ENCODE peak calls at places on chromosomes 13 and 19, in four cellular contexts. T is K562, V is GM12891, H is GM12878. O is an unnamed sample.

GRCh38 chr19:7456964-7457541 is 31.8 kb downstream of the PEX11G start:
- DNase-seq in T (no peak), V (no peak), H (no peak), O (no peak)

GRCh38 chr19:36573948-36574726 is 1.0 kb upstream of the ZNF529 start:
- DNase-seq in T (peak), V (peak), H (no peak), O (no peak)

GRCh38 chr13:30159446-30159839 is 147.9 kb downstream of the KATNAL1 start:
- DNase-seq in T (no peak), V (no peak), H (no peak), O (no peak)

GRCh38 chr19:13902993-13903555 is 2.8 kb downstream of the BRME1 start:
- DNase-seq in T (no peak), V (no peak), H (no peak), O (peak)

GRCh38 chr13:26811636-26812035 is 51.0 kb upstream of the GPR12 start:
- DNase-seq in T (no peak), V (no peak), H (no peak), O (no peak)

GRCh38 chr13:95540848-95541247 is 11.7 kb upstream of the CLDN10 start:
- DNase-seq in T (no peak), V (no peak), H (no peak), O (no peak)

GRCh38 chr13:32737111-32737571 is 150.9 kb downstream of the PDS5B start:
- DNase-seq in T (no peak), V (no peak), H (peak), O (no peak)

GRCh38 chr19:11171144-11171543 is 15.6 kb upstream of the SPC24 start:
- DNase-seq in T (no peak), V (no peak), H (no peak), O (no peak)

GRCh38 chr19:30049844-30050667 is 108.0 kb downstream of the URI1 start:
- DNase-seq in T (no peak), V (no peak), H (no peak), O (no peak)

GRCh38 chr19:50329146-50329925 is at the start of gene KCNC3:
- DNase-seq in T (peak), V (peak), H (peak), O (peak)

GRCh38 chr19:33047422-33047821 is 17.3 kb downstream of the RHPN2 start:
- DNase-seq in T (peak), V (no peak), H (no peak), O (no peak)

GRCh38 chr13:111153279-111153976 is 38.3 kb downstream of the ARHGEF7 start:
- DNase-seq in T (peak), V (peak), H (no peak), O (peak)

GRCh38 chr13:70518081-70518480 is 409.8 kb upstream of the KLHL1 start:
- DNase-seq in T (no peak), V (no peak), H (no peak), O (no peak)

GRCh38 chr13:93700115-93700514 is 473.5 kb downstream of the GPC6 start:
- DNase-seq in T (no peak), V (no peak), H (no peak), O (no peak)

DNA sequence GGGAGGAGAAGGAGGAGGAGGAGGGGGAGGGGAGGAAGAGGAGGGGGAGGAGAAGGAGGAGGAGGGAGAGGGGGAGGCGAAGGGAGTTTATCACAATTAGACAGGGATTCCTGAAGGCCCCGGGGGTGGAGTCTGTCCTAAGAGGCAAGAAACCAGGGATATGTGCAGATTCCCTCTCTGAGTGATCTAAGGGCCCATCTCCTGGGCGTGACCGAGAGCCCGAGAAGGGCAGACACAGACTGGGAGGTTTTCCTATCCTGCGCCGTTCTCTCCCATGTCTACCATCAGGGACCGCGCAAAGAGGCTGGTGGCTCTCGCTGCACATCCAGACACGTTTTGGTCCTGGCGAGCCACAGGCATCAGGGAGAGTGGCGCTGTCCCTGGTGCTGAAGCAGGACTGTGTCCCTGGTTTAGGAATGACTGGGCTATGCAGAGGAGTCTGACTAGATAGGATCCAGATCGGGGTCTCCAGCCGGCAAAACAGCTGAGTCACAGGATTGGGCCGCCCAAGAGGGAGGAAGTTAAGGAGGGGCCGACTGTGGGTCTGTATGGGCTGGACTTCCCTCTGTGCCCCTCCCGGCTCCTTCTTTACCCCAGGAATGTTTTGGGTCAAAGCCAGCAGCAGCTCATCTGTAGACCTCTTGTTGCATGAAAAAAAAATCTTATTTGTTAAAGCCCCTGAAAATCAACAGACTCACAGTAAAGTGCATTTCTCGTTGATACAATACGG is 17.9 kb upstream of the ZNF175 start:
- DNase-seq in T (peak), V (no peak), H (no peak), O (peak)
- TF ChIP-seq SPI1 in T (peak), V (no peak), H (no peak), O (no peak)

GRCh38 chr13:23628765-23629565 is 58.8 kb downstream of the TNFRSF19 start:
- DNase-seq in T (no peak), V (no peak), H (no peak), O (no peak)

GRCh38 chr13:23631676-23632622 is 61.7 kb downstream of the TNFRSF19 start:
- DNase-seq in T (no peak), V (no peak), H (no peak), O (no peak)

GRCh38 chr13:23630349-23631093 is 60.3 kb downstream of the TNFRSF19 start:
- DNase-seq in T (no peak), V (no peak), H (no peak), O (no peak)

GRCh38 chr13:23628250-23628649 is 58.0 kb downstream of the TNFRSF19 start:
- DNase-seq in T (no peak), V (no peak), H (no peak), O (no peak)

GRCh38 chr13:23629566-23630272 is 59.5 kb downstream of the TNFRSF19 start:
- DNase-seq in T (no peak), V (no peak), H (no peak), O (no peak)
- TF ChIP-seq SPI1 in T (no peak), V (no peak), H (no peak), O (no peak)

DNA sequence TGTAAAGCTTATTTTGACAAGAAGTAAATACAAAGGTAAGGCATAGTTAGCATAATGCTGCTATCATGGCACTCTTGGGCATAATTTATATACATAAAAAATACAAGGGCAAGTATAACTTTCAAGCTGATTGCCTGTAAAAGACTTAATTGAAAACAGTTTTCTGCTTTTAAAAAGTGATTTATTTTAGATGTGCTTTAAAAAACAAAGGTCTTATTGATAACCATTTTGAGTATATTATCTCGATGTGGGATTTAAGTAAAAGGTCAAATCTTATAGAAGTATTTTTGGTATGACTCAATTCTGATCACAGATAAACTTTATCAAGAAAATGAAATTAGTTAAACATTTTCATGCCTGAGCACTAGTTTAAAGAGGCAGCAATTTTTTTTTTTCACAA is 175.8 kb downstream of the KCNRG start:
- DNase-seq in T (no peak), V (no peak), H (no peak), O (no peak)
- TF ChIP-seq SPI1 in T (no peak), V (no peak), H (no peak), O (no peak)

GRCh38 chr13:97307544-97307881 is 85.4 kb downstream of the MBNL2 start:
- DNase-seq in T (no peak), V (no peak), H (no peak), O (no peak)
- TF ChIP-seq SPI1 in T (no peak), V (no peak), H (no peak), O (no peak)

GRCh38 chr19:53808710-53809125 is 15.4 kb downstream of the NLRP12 start:
- DNase-seq in T (no peak), V (no peak), H (no peak), O (no peak)
- TF ChIP-seq SPI1 in T (no peak), V (no peak), H (no peak), O (no peak)

GRCh38 chr13:79382545-79383275 is 23.3 kb downstream of the RBM26 start:
- DNase-seq in T (no peak), V (no peak), H (no peak), O (no peak)
- TF ChIP-seq SPI1 in T (no peak), V (peak), H (peak), O (no peak)

DNA sequence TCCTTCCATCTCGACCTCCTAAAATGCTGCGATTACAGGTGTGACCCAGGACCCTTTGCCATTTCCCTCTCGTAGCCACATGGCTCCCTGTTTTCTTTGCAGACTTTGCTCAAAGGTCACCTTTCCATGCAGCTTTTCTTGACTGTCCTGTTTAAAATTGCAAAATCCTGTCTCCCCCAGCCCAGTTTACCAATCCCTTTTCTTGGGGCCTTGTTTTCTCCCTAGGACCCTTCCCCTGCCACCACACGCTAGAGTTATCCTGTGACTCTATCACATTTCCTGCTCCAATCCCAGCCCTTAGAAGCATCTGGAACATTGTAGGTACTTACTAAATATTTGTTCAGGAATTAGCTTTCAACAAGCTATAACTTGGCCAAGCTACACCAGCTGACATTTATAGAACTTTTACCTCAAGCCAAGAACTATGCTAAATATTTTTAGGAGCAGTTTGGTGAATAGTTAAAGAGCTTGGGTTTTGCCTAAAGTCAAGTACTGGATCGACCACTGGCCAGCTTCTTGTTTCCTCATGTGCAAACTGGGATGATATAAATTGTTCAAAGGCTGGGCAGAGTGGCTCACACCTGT is 9.1 kb upstream of the SERTAD3 start:
- DNase-seq in T (no peak), V (no peak), H (no peak), O (no peak)
- TF ChIP-seq SPI1 in T (no peak), V (no peak), H (no peak), O (no peak)

DNA sequence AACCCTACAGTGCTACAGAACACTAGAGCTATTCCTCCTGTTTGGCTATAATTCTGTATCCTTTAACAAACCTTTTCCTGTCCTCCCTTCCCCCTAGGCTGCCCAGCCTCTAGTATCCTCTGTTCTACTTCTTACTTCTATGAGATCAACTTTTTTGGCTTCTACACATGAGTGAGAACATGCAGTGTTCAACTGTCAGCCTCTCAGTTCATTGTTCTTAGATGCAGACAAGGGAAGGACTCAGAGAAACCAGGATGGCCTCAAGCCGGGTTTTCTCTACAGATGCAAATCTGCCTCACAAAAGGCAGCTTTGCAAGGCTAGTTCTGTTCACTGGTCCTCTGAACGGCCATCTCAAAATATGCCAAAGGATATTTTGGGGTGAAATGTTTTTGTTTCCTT is 18.4 kb downstream of the AMER2 start:
- DNase-seq in T (no peak), V (no peak), H (no peak), O (no peak)
- TF ChIP-seq SPI1 in T (no peak), V (no peak), H (no peak), O (no peak)

O was measured in HL-60.